ENCODE peak calls at places on chromosomes 2 and 18, in five cellular contexts. G, K, A, C and V are unnamed samples.

GRCh38 chr2:17228461-17228860 is 289.8 kb downstream of the RAD51AP2 start:
- DNase-seq in A (no peak), C (no peak), G (no peak), K (no peak), V (peak)

GRCh38 chr2:149972039-149972438 is 384.5 kb upstream of the MMADHC start:
- DNase-seq in A (no peak), G (no peak), K (no peak), C (peak), V (no peak)

GRCh38 chr2:234261736-234262135 is 211.2 kb downstream of the SPP2 start:
- DNase-seq in C (no peak), K (no peak), G (no peak), A (no peak), V (no peak)

GRCh38 chr2:188023035-188023434 is 268.6 kb upstream of the GULP1 start:
- DNase-seq in C (no peak), G (no peak), A (no peak), K (no peak), V (no peak)

GRCh38 chr18:58051765-58052460 is 7.9 kb downstream of the NEDD4L start:
- DNase-seq in A (no peak), G (no peak), K (no peak), C (peak), V (peak)

GRCh38 chr2:52395912-52396311 is 1364.0 kb upstream of the NRXN1 start:
- DNase-seq in A (no peak), K (no peak), G (no peak), C (peak), V (no peak)

GRCh38 chr2:22340711-22341110 is 1044.3 kb upstream of the KLHL29 start:
- DNase-seq in G (no peak), K (no peak), A (no peak), C (no peak), V (no peak)

GRCh38 chr18:32918692-32919250 is 145.9 kb upstream of the KLHL14 start:
- DNase-seq in G (no peak), A (peak), C (no peak), K (no peak), V (no peak)

GRCh38 chr2:53646788-53647187 is 120.8 kb upstream of the CHAC2 start:
- DNase-seq in A (no peak), C (no peak), G (no peak), K (no peak), V (no peak)

GRCh38 chr18:62073461-62073860 is 113.4 kb downstream of the PIGN start:
- DNase-seq in C (no peak), G (no peak), K (no peak), A (no peak), V (no peak)

GRCh38 chr2:165610591-165611029 is 141.1 kb downstream of the CSRNP3 start:
- DNase-seq in A (no peak), K (no peak), C (no peak), G (no peak), V (no peak)

GRCh38 chr18:31661965-31662364 is 22.4 kb downstream of the B4GALT6 start:
- DNase-seq in G (no peak), A (no peak), C (peak), K (no peak), V (peak)

GRCh38 chr2:53969285-53970094 is 1.3 kb downstream of the PSME4 start:
- DNase-seq in C (peak), G (no peak), K (peak), A (peak), V (peak)

GRCh38 chr18:3478262-3478978 is 28.4 kb downstream of the TGIF1 start:
- DNase-seq in K (no peak), G (no peak), A (no peak), C (no peak), V (no peak)

GRCh38 chr2:177783835-177784448 is 288.6 kb downstream of the PDE11A start:
- DNase-seq in G (no peak), C (peak), K (no peak), A (no peak), V (peak)

GRCh38 chr2:100799701-100800100 is 20.2 kb upstream of the NPAS2 start:
- DNase-seq in C (no peak), A (no peak), K (no peak), G (no peak), V (no peak)

GRCh38 chr2:218777276-218777990 is 4.5 kb upstream of the CYP27A1 start:
- DNase-seq in A (no peak), C (no peak), K (no peak), G (no peak), V (no peak)

GRCh38 chr2:55168221-55169154 is 63.6 kb downstream of the CLHC1 start:
- DNase-seq in C (peak), G (peak), K (peak), A (no peak), V (peak)

GRCh38 chr2:142127248-142127647 is 3.6 kb downstream of the LRP1B start:
- DNase-seq in G (no peak), A (no peak), K (no peak), C (no peak), V (no peak)

GRCh38 chr2:132632000-132632649 is 37.9 kb downstream of the LYPD1 start:
- DNase-seq in C (peak), G (no peak), A (no peak), K (no peak), V (no peak)

GRCh38 chr2:70942396-70942795 is 6.7 kb downstream of the ATP6V1B1 start:
- DNase-seq in A (no peak), C (no peak), G (no peak), K (no peak), V (no peak)

GRCh38 chr2:234483568-234484251 is 13.2 kb downstream of the ARL4C start:
- DNase-seq in G (no peak), A (peak), K (no peak), C (no peak), V (peak)

DNA sequence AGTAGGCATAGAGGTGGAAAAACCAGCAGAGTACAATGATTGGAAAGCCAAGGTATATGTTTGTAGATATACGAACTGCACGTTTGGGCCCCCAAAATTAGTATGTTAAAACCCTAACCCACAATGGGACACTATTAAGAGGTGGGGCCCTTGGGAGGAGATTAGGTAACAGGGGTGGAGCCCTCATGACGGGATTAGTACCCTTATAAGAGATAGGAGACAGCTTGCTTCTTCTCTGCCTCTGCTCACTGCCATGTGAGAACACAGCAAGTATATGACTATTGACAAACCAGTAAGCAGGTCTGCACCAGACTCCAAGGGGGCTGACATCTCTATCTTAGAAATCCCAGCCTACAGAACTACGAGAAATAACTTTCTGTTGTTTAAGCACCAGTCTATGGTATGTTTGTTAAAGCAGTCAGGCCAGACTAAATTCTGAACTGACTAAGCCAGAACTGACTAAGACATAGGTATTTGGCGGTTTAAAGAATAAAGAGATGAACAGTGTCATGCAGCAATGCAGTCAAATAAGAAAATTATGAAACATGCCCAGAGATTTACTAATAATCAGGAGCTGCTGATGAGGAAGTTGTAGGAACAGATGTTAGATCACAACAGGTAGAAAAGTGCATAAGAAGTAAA is 182.9 kb downstream of the DYM start:
- DNase-seq in K (no peak), A (no peak), C (peak), G (no peak), V (peak)
- H3K4me3 ChIP-seq in K (no peak), A (no peak), C (no peak), G (no peak), V (no peak)

GRCh38 chr18:21598726-21599584 is 1.5 kb downstream of the ESCO1 start:
- DNase-seq in C (no peak), G (no peak), K (peak), A (peak), V (no peak)

GRCh38 chr18:21597616-21598015 is 2.9 kb downstream of the ESCO1 start:
- DNase-seq in K (no peak), G (no peak), C (no peak), A (no peak), V (no peak)

DNA sequence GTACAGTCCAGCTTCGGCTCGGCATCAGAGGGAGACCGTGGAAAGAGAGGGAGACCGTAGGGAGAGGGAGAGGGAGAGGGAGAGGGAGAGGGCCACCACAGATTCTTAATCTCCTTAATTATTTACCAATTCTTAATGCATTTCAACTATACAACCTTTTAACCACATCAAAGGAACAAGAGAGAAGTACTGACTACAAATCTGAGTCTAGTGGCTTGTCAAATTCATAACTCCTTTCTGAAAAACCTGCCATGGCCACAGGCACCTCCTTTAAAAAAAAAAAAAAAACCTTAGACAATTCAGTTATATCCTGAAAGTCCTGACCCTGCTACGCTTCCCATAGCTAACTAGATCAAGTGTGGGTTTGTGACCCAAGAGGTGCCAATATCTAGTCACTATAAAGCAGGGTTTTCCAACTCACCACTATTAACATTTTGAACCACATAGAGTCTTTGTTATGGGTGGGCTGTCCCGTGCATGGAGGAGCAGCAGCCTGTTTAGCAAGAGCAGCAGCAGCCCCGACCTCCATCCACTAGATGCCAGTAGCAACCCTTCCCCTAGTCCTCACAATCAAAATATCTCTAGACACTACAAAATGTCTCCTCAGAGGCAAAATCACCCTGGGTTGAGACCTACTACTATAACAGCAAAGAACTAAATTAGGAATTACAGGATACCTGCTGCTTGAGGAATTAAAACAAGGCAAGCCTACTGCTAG is 6.8 kb downstream of the ESCO1 start:
- DNase-seq in K (no peak), C (no peak), A (no peak), G (no peak), V (no peak)
- TF ChIP-seq CTCF in K (peak), C (no peak), A (peak), G (no peak), V (peak)

GRCh38 chr2:189613650-189614420 is 33.2 kb upstream of the SLC40A1 start:
- DNase-seq in A (no peak), C (peak), G (peak), K (no peak), V (peak)

GRCh38 chr2:189610700-189611099 is 30.1 kb upstream of the SLC40A1 start:
- DNase-seq in G (no peak), C (no peak), A (no peak), K (no peak), V (no peak)

GRCh38 chr2:189609853-189610252 is 29.3 kb upstream of the SLC40A1 start:
- DNase-seq in A (no peak), G (no peak), K (no peak), C (no peak), V (no peak)

GRCh38 chr2:189614585-189614984 is 34.0 kb upstream of the SLC40A1 start:
- DNase-seq in C (no peak), G (no peak), K (no peak), A (no peak), V (no peak)

GRCh38 chr2:189613077-189613636 is 32.6 kb upstream of the SLC40A1 start:
- DNase-seq in C (peak), K (no peak), G (peak), A (no peak), V (peak)
- H3K4me3 ChIP-seq in C (peak), K (no peak), G (no peak), A (no peak), V (peak)

GRCh38 chr2:58448065-58448507 is 207.0 kb upstream of the FANCL start:
- DNase-seq in G (peak), K (peak), A (peak), C (peak), V (peak)
- TF ChIP-seq CTCF in G (peak), K (peak), A (peak), C (peak), V (peak)